ENCODE peak calls at places on chromosomes 2 and 18, in four cellular contexts. B, D, K and E are unnamed samples.

GRCh38 chr2:205822578-205822977 is 140.3 kb downstream of the NRP2 start:
- DNase-seq in D (no peak), K (no peak), B (no peak), E (no peak)

GRCh38 chr2:227472265-227473018 is 486 bp downstream of the AGFG1 start:
- DNase-seq in K (no peak), B (no peak), D (peak; percentile 59), E (no peak)

GRCh38 chr2:134402385-134402784 is 148.5 kb downstream of the MGAT5 start:
- DNase-seq in D (no peak), K (no peak), B (no peak), E (no peak)

GRCh38 chr2:98457045-98457696 is 12.5 kb downstream of the INPP4A start:
- DNase-seq in D (no peak), K (no peak), B (no peak), E (peak; percentile 35)

GRCh38 chr2:168494190-168494711 is 38.2 kb downstream of the CERS6 start:
- DNase-seq in D (peak; percentile 50), K (peak; percentile 13), B (no peak), E (no peak)

GRCh38 chr2:230225486-230225885 is at the start of gene SP140:
- DNase-seq in K (no peak), B (peak; percentile 80), D (no peak), E (no peak)

GRCh38 chr18:9586814-9587213 is 27.5 kb downstream of the PPP4R1 start:
- DNase-seq in K (no peak), B (no peak), D (no peak), E (no peak)

GRCh38 chr2:70396589-70396988 is 94.7 kb upstream of the FAM136A start:
- DNase-seq in B (no peak), D (no peak), K (no peak), E (no peak)

GRCh38 chr2:202378001-202378400 is 1.9 kb downstream of the BMPR2 start:
- DNase-seq in B (no peak), K (no peak), D (no peak), E (no peak)

GRCh38 chr2:135664623-135665068 is 77.0 kb upstream of the UBXN4 start:
- DNase-seq in D (no peak), B (peak; percentile 44), K (no peak), E (no peak)

GRCh38 chr2:73269686-73270465 is 14.4 kb downstream of the FBXO41 start:
- DNase-seq in K (no peak), D (no peak), B (no peak), E (no peak)

GRCh38 chr18:61194726-61195125 is 138.5 kb upstream of the CDH20 start:
- DNase-seq in K (no peak), B (no peak), D (no peak), E (no peak)
- TF ChIP-seq JUND in K (no peak), B (no peak), D (no peak), E (no peak)

DNA sequence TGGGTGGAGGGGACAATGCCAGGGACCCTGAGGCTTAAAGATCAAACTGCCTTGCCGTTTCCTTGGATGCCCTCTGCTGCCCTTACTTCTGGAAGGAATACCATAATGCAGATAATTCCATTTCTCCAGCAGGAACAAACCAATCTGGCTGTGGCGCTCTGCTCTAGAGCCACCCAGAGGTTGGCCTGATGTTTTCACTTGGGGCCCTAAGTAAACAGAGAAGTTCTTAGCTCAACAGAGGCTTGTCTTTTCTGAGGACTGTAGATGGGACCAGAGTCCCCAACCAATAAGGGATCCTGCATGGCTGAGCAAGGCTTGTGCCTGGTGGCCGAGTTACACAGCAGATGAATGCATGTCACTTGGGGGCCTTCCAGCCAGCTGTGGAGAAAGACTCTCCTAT is 230.2 kb downstream of the ZBTB7C start:
- DNase-seq in B (no peak), K (no peak), D (no peak), E (no peak)
- TF ChIP-seq JUND in B (no peak), K (no peak), D (no peak), E (no peak)

GRCh38 chr2:173196080-173196479 is 120.4 kb downstream of the MAP3K20 start:
- DNase-seq in D (no peak), K (no peak), B (no peak), E (no peak)

GRCh38 chr2:173198338-173198737 is 122.7 kb downstream of the MAP3K20 start:
- DNase-seq in D (no peak), B (no peak), K (no peak), E (no peak)

GRCh38 chr2:173195100-173195499 is 119.5 kb downstream of the MAP3K20 start:
- DNase-seq in K (no peak), D (no peak), B (no peak), E (no peak)

GRCh38 chr2:173199303-173199702 is 123.7 kb downstream of the MAP3K20 start:
- DNase-seq in D (no peak), K (no peak), B (no peak), E (no peak)

DNA sequence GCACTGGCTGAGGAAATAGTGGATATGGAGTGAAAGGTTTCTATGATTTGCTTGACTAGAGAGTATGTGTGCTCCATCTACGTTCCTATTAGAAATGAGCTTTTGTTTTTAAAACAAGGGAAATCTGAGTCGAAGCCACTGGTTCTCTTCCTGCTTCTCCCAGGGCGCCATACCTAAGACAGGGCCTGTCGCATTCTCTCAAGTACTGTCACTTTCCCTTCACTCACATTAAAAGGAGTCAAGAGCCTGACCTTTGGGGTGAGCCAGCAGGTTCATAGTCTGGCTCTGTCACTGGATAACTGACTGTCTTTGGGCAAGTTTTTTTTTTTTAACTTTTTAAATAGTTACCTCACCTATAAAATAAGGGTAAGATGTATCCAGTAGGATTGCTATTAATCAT is 121.0 kb downstream of the MAP3K20 start:
- DNase-seq in D (no peak), B (no peak), K (no peak), E (no peak)
- TF ChIP-seq JUND in D (no peak), B (no peak), K (no peak), E (no peak)

DNA sequence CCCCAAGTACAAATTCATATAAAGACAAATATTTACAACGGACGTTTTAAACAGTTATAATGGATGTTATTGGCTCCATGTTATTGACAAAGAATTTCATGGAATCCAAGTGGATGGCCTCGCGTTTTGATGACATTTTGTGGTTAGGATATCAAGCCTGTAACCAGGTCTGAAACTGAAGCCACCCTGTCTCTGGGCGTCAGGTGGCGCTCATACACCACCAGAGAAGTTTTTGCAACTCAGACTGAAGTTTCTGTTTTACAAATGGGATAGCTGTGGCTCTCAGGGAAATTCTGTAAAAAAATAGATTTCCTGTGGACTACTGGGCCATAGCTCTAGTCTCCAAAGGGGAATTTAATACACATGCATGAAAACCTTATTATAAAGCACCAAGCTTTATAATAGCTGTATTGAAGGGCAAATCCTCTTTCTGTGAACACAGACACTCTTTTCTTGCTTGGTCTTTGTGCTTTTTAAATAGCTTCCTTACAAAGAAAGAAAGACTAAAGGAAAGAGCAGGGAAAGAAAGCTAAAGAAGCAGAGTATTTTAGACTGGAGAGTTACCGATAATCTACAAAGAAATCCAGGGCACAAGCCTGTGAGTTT is 86.7 kb downstream of the C18orf54 start:
- DNase-seq in D (peak; percentile 27), B (no peak), K (peak; percentile 60), E (peak; percentile 16)
- TF ChIP-seq JUND in D (no peak), B (no peak), K (no peak), E (no peak)

GRCh38 chr2:12437144-12437543 is 279.6 kb upstream of the TRIB2 start:
- DNase-seq in B (no peak), D (peak; percentile 31), K (no peak), E (no peak)

GRCh38 chr2:12436483-12436882 is 280.3 kb upstream of the TRIB2 start:
- DNase-seq in B (no peak), D (no peak), K (no peak), E (no peak)

GRCh38 chr2:12433641-12433990 is 283.1 kb upstream of the TRIB2 start:
- DNase-seq in B (no peak), K (no peak), D (no peak), E (no peak)

GRCh38 chr2:12432985-12433640 is 283.6 kb upstream of the TRIB2 start:
- DNase-seq in K (no peak), D (no peak), B (no peak), E (no peak)

GRCh38 chr2:12434609-12435008 is 282.1 kb upstream of the TRIB2 start:
- DNase-seq in D (peak; percentile 29), B (no peak), K (no peak), E (no peak)
- TF ChIP-seq JUND in D (peak; percentile 52), B (no peak), K (no peak), E (no peak)

DNA sequence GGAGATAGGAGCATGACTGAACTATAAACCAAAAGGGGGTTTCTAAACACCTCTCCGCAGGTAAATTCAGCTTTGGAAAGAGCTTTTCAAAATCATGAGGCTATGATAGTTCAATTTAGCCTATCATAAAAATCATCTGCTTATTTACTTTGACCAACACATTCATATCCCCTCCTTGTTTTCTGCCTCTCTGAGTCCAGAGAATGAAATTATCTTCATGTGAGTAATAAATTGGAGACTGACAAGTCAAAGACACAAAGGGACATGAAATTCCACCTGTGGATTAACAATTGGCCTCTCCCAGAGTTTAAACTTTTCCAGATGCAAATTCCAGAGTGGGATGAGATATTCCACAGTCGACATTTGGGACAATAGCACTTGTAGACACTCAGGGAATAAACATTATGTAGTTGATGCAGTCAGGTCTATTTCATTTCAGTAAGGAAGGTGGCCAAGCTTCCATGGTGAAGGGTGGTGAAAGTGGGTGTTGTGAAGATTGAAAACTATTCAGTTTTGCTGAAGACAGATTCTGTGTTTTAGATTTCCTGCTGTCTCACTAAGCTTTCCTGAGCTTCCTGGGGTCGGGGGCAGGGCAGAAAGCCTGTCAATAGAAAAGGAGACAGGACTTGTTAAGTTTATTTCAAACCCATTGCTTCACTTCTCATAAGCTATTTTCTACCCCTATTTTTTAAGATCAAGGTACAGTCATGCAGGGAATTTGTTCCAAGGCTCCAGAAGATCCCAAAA is 84.6 kb downstream of the CDC42EP3 start:
- DNase-seq in D (no peak), K (no peak), B (no peak), E (no peak)
- TF ChIP-seq JUND in D (no peak), K (no peak), B (no peak), E (no peak)

GRCh38 chr2:232013701-232014353 is 52.3 kb downstream of the DIS3L2 start:
- DNase-seq in D (no peak), B (peak; percentile 19), K (no peak), E (no peak)
- TF ChIP-seq JUND in D (no peak), B (no peak), K (no peak), E (no peak)

GRCh38 chr2:43424262-43425207 is 171.3 kb downstream of the THADA start:
- DNase-seq in K (no peak), B (no peak), D (no peak), E (no peak)
- TF ChIP-seq JUND in K (no peak), B (no peak), D (no peak), E (no peak)